ENCODE peak calls at places on chromosomes 7 and 10, in ten cellular contexts. T, Z, S, L, K, H, U, E, G and Q are unnamed samples.

GRCh38 chr10:61839911-61840310 is 61.6 kb upstream of the ARID5B start:
- DNase-seq in S (no peak), E (no peak), U (no peak), H (no peak), Z (no peak), L (no peak), K (no peak), G (no peak), T (no peak), Q (no peak)

GRCh38 chr7:115676080-115676479 is 354.5 kb downstream of the TFEC start:
- DNase-seq in Z (no peak), H (peak; percentile 77), E (peak; percentile 38), L (no peak), K (peak; percentile 18), S (no peak), G (peak; percentile 48), T (no peak), U (peak; percentile 45), Q (peak; percentile 21)

GRCh38 chr7:135859548-135859947 is 110.9 kb upstream of the FAM180A start:
- DNase-seq in S (no peak), K (no peak), H (no peak), T (no peak), L (no peak), Z (no peak), E (no peak), U (peak; percentile 16), G (peak; percentile 18), Q (no peak)

GRCh38 chr10:30188567-30189253 is 129.3 kb upstream of the JCAD start:
- DNase-seq in E (no peak), L (no peak), K (no peak), U (no peak), H (no peak), S (no peak), T (no peak), G (no peak), Z (no peak), Q (no peak)

GRCh38 chr10:88996927-88997326 is 6.3 kb downstream of the FAS start:
- DNase-seq in T (no peak), U (no peak), K (no peak), H (no peak), S (no peak), Z (no peak), E (no peak), G (no peak), L (no peak), Q (no peak)

GRCh38 chr7:107712025-107712424 is 31.9 kb upstream of the CBLL1 start:
- DNase-seq in K (no peak), Z (no peak), U (no peak), T (no peak), S (no peak), L (no peak), H (no peak), G (no peak), E (no peak), Q (no peak)

GRCh38 chr10:20002657-20003056 is 186.4 kb downstream of the PLXDC2 start:
- DNase-seq in G (no peak), E (no peak), S (no peak), T (no peak), K (no peak), U (no peak), H (no peak), Z (no peak), L (no peak), Q (no peak)

GRCh38 chr7:131226116-131226562 is 101.5 kb upstream of the MKLN1 start:
- DNase-seq in G (no peak), Z (no peak), T (no peak), K (no peak), E (no peak), U (peak; percentile 67), H (no peak), L (no peak), S (no peak), Q (peak; percentile 16)

GRCh38 chr7:28774529-28775057 is 183.5 kb downstream of the TRIL start:
- DNase-seq in G (no peak), E (no peak), T (no peak), H (no peak), Z (no peak), S (no peak), K (no peak), U (no peak), L (no peak), Q (no peak)

GRCh38 chr10:63707254-63707910 is 186.2 kb downstream of the REEP3 start:
- DNase-seq in U (peak; percentile 96), G (peak; percentile 99), E (no peak), Z (no peak), S (no peak), L (no peak), H (no peak), K (no peak), T (no peak), Q (peak; percentile 61)

GRCh38 chr7:9192969-9193368 is 759.6 kb downstream of the NXPH1 start:
- DNase-seq in E (no peak), H (no peak), G (peak; percentile 32), U (no peak), L (no peak), T (no peak), S (no peak), Z (no peak), K (no peak), Q (no peak)

GRCh38 chr10:6017781-6018354 is 40.5 kb upstream of the IL15RA start:
- DNase-seq in G (no peak), T (no peak), K (peak; percentile 34), U (no peak), L (no peak), H (no peak), E (no peak), S (peak; percentile 72), Z (no peak), Q (no peak)

GRCh38 chr7:85851571-85852193 is 664.8 kb upstream of the SEMA3D start:
- DNase-seq in T (no peak), L (no peak), S (no peak), K (no peak), H (no peak), E (no peak), U (peak; percentile 80), G (peak; percentile 63), Z (no peak), Q (no peak)

GRCh38 chr10:43383204-43383971 is 12.0 kb downstream of the FXYD4 start:
- DNase-seq in L (no peak), H (no peak), E (no peak), K (no peak), T (peak; percentile 19), G (no peak), S (no peak), U (peak; percentile 40), Z (no peak), Q (no peak)

GRCh38 chr10:43384252-43385221 is 13.1 kb downstream of the FXYD4 start:
- DNase-seq in T (peak; percentile 50), S (no peak), H (no peak), U (no peak), K (no peak), L (no peak), E (no peak), G (no peak), Z (no peak), Q (no peak)

GRCh38 chr10:43377393-43377883 is 6.0 kb downstream of the FXYD4 start:
- DNase-seq in K (no peak), L (no peak), H (no peak), S (no peak), U (no peak), T (peak; percentile 54), Z (peak; percentile 61), G (no peak), E (no peak), Q (peak; percentile 66)

GRCh38 chr10:43376828-43377227 is 5.4 kb downstream of the FXYD4 start:
- DNase-seq in E (no peak), S (no peak), T (peak; percentile 58), Z (no peak), L (no peak), G (no peak), U (no peak), H (no peak), K (no peak), Q (no peak)

DNA sequence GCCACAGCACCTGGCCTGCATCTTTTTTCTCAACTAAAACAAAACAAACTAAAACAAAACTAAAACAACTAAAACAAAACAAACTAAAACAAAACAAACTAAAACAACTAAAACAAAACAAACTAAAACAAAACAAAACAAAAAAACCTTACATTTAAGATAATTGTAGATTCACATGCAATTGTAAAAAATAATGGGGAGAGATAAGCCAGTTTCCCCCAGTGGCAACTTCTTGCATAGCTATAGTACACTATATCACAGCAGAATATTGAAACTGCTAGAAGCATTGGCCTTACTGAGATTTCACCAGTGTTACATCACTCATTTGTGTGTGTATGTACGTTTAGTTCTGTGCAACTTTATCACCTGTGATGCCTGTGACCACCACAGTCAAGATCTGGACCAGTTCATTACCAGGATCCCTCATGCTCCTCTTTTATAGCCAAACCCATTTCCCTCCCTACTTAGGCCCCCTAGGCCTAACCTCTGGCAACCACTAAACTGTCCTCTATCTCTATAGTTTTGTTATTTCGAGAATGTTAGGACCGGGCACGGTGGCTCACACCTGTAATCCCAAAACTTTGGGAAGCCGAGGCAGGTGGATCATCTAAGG is 9.3 kb downstream of the FXYD4 start:
- DNase-seq in L (no peak), S (no peak), E (no peak), Z (no peak), T (no peak), H (no peak), G (peak; percentile 38), U (peak; percentile 48), K (no peak), Q (no peak)
- TF ChIP-seq CTCF in L (no peak), S (no peak), E (no peak), Z (no peak), T (no peak), H (no peak), G (no peak), U (peak; percentile 34), K (no peak), Q (no peak)

DNA sequence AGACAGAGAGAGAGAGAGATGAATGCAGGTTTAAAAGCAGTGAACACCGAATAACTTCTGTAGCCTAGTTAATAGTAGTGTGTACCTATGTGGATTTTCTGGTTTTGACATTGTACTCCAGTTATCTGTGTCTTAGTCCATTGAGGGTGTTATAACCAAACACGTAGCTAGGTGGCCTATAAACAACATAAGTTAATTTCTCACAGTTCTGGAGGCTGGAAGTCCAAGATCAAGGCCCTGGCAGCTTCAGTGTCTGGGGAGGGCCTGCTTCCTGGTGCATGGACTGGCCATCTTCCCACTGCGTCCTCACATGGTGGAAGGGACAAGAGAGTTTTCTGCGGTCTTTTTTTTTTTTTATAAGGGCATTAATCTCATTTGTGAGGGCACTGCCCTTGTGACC is 23.5 kb downstream of the AOC1 start:
- DNase-seq in H (no peak), G (no peak), E (no peak), T (no peak), S (no peak), K (no peak), Z (no peak), L (no peak), U (no peak), Q (no peak)
- TF ChIP-seq CTCF in H (no peak), G (no peak), E (peak; percentile 44), T (no peak), S (no peak), K (no peak), Z (no peak), L (no peak), U (peak; percentile 13), Q (peak; percentile 11)

GRCh38 chr10:23193435-23194074 is 1.4 kb downstream of the PTF1A start:
- DNase-seq in K (no peak), E (no peak), T (no peak), S (no peak), G (no peak), U (no peak), H (no peak), L (no peak), Z (no peak), Q (no peak)
- TF ChIP-seq CTCF in K (no peak), E (no peak), T (no peak), S (no peak), G (no peak), U (no peak), H (no peak), L (no peak), Z (no peak), Q (no peak)

GRCh38 chr7:99928994-99929729 is at the start of gene GJC3:
- DNase-seq in L (peak; percentile 16), K (peak; percentile 53), E (peak; percentile 67), H (peak; percentile 51), Z (peak; percentile 65), T (no peak), U (peak; percentile 60), S (peak; percentile 87), G (peak; percentile 33), Q (peak; percentile 51)
- TF ChIP-seq CTCF in L (no peak), K (no peak), E (no peak), H (no peak), Z (peak; percentile 45), T (no peak), U (peak; percentile 49), S (no peak), G (peak; percentile 36), Q (no peak)